ENCODE peak calls at places on chromosomes 11 and 22, in six cellular contexts. Q is BE2C, F is coronary artery, M is colonic mucosa, Y is fibroblast of lung, D is choroid plexus epithelial cell. Z is an unnamed sample.

GRCh38 chr11:4433852-4434251 is 15.2 kb upstream of the OR52K2 start:
- DNase-seq in M (no peak), Y (no peak), F (no peak), D (no peak), Q (no peak), Z (no peak)

GRCh38 chr11:130180896-130181294 is 21.3 kb downstream of the ST14 start:
- DNase-seq in Y (no peak), Q (no peak), M (no peak), D (no peak), F (no peak), Z (no peak)

GRCh38 chr11:2530855-2531200 is 86.0 kb downstream of the KCNQ1 start:
- DNase-seq in F (no peak), M (no peak), Y (no peak), D (no peak), Q (no peak), Z (no peak)

GRCh38 chr11:95378789-95379188 is 147.8 kb upstream of the SESN3 start:
- DNase-seq in M (no peak), D (no peak), F (no peak), Q (no peak), Y (no peak), Z (no peak)

GRCh38 chr11:22869325-22869724 is 9.1 kb upstream of the CCDC179 start:
- DNase-seq in F (no peak), M (no peak), Y (no peak), Q (no peak), D (no peak), Z (no peak)

GRCh38 chr11:1103401-1104360 is 29.0 kb downstream of the MUC2 start:
- DNase-seq in F (no peak), Y (no peak), Q (no peak), D (no peak), M (no peak), Z (no peak)

GRCh38 chr22:29559030-29559429 is 5.5 kb upstream of the THOC5 start:
- DNase-seq in M (no peak), Q (no peak), D (no peak), F (no peak), Y (no peak), Z (no peak)

GRCh38 chr11:73592640-73593039 is 5.3 kb downstream of the FAM168A start:
- DNase-seq in D (no peak), F (no peak), Y (no peak), M (no peak), Q (no peak), Z (no peak)

GRCh38 chr11:128453444-128454336 is 133.7 kb downstream of the ETS1 start:
- DNase-seq in M (peak), Q (no peak), F (no peak), D (peak), Y (peak), Z (peak)

GRCh38 chr22:20956258-20957117 is 10.6 kb upstream of the AIFM3 start:
- DNase-seq in F (no peak), Q (no peak), D (no peak), M (peak), Y (peak), Z (peak)

GRCh38 chr11:17473071-17473744 is 3.4 kb downstream of the ABCC8 start:
- DNase-seq in F (no peak), D (peak), M (no peak), Q (peak), Y (no peak), Z (no peak)

GRCh38 chr11:82936261-82936660 is 34.7 kb downstream of the DDIAS start:
- DNase-seq in Y (peak), D (peak), Q (no peak), F (no peak), M (no peak), Z (peak)

GRCh38 chr11:13216019-13217006 is 61.3 kb upstream of the BMAL1 start:
- DNase-seq in Q (no peak), F (no peak), M (no peak), D (peak), Y (peak), Z (peak)

GRCh38 chr22:27247691-27248434 is 553.7 kb downstream of the MN1 start:
- DNase-seq in Y (peak), D (peak), Q (no peak), F (peak), M (no peak), Z (no peak)

GRCh38 chr11:118885319-118885718 is 1.6 kb downstream of the CXCR5 start:
- DNase-seq in F (no peak), Y (no peak), D (no peak), M (no peak), Q (no peak), Z (no peak)

GRCh38 chr11:109644158-109644557 is 222.2 kb downstream of the C11orf87 start:
- DNase-seq in F (no peak), Y (peak), Q (peak), M (no peak), D (peak), Z (peak)

GRCh38 chr11:73493838-73494598 is 103.9 kb downstream of the FAM168A start:
- DNase-seq in F (no peak), Y (peak), M (no peak), D (peak), Q (no peak), Z (peak)

GRCh38 chr11:102309621-102310541 is 7.4 kb upstream of the BIRC3 start:
- DNase-seq in F (no peak), Q (no peak), M (no peak), Y (no peak), D (no peak), Z (no peak)

GRCh38 chr11:36240178-36240577 is 49.0 kb downstream of the COMMD9 start:
- DNase-seq in Q (no peak), D (no peak), Y (peak), F (no peak), M (no peak), Z (no peak)

GRCh38 chr11:6263664-6264063 is 4.0 kb downstream of the CCKBR start:
- DNase-seq in D (no peak), Y (no peak), M (no peak), Q (no peak), F (no peak), Z (no peak)

GRCh38 chr11:102279641-102280170 is 37.6 kb upstream of the BIRC3 start:
- DNase-seq in M (peak), Y (peak), D (peak), F (no peak), Q (no peak), Z (peak)

GRCh38 chr22:49752598-49753091 is 75.0 kb downstream of the BRD1 start:
- DNase-seq in M (no peak), Q (no peak), F (peak), D (no peak), Y (no peak), Z (no peak)

GRCh38 chr11:117831661-117832415 is 7.3 kb upstream of the FXYD2 start:
- DNase-seq in F (peak), D (no peak), Y (no peak), M (no peak), Q (no peak), Z (no peak)

GRCh38 chr22:35307372-35307771 is 7.7 kb downstream of the TOM1 start:
- DNase-seq in Y (no peak), Q (no peak), M (no peak), D (no peak), F (no peak), Z (no peak)

DNA sequence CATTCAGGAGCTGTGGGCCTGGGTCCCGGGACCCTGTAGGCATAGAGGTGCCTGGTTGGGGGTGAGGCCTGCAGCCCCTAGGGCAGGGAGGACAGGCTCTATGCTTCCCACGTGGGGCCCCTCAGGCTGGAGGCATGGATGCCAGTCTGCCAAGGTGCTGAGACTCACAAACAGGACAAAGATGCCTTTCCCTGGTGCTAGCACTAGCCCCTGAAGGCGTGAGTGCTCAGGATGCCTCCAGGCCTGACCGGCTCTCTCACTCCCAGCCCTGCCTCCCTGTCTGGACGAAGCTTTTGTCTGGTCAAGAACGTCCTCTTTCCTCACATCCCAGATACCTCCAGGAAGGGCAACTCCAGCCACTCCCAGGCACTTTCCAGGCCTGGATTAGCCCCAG is 2.1 kb downstream of the CDC42BPG start:
- DNase-seq in F (no peak), Q (no peak), Y (no peak), M (no peak), D (no peak), Z (no peak)
- H3K4me3 ChIP-seq in F (no peak), Q (no peak), Y (no peak), M (no peak), D (no peak), Z (no peak)

GRCh38 chr11:46345131-46345597 is 2.1 kb upstream of the DGKZ start:
- DNase-seq in Q (no peak), M (no peak), D (no peak), Y (no peak), F (no peak), Z (no peak)
- TF ChIP-seq CTCF in Q (no peak), M (no peak), D (peak), Y (no peak), F (no peak), Z (no peak)

GRCh38 chr11:8814209-8814922 is 96.6 kb upstream of the AKIP1 start:
- DNase-seq in M (peak), D (no peak), F (no peak), Q (no peak), Y (peak), Z (peak)
- H3K4me3 ChIP-seq in M (no peak), D (no peak), F (no peak), Q (no peak), Y (no peak), Z (no peak)

GRCh38 chr11:64360403-64360980 is 1.5 kb downstream of the RPS6KA4 start:
- DNase-seq in F (no peak), D (no peak), Y (no peak), Q (no peak), M (no peak), Z (no peak)

GRCh38 chr11:64361659-64362058 is 2.7 kb downstream of the RPS6KA4 start:
- DNase-seq in Q (no peak), M (no peak), F (peak), Y (no peak), D (no peak), Z (no peak)

GRCh38 chr11:64358907-64359711 is at the start of gene RPS6KA4:
- DNase-seq in D (peak), Y (peak), F (peak), M (peak), Q (peak), Z (peak)

GRCh38 chr11:64358536-64358906 is 441 bp upstream of the RPS6KA4 start:
- DNase-seq in F (no peak), D (no peak), M (no peak), Y (no peak), Q (no peak), Z (no peak)

GRCh38 chr11:64359712-64360402 is 895 bp downstream of the RPS6KA4 start:
- DNase-seq in F (no peak), M (no peak), Q (no peak), D (no peak), Y (no peak), Z (no peak)
- TF ChIP-seq CTCF in F (no peak), M (no peak), Q (no peak), D (no peak), Y (no peak), Z (no peak)

GRCh38 chr11:75583710-75584658 is 21.9 kb downstream of the SERPINH1 start:
- DNase-seq in D (peak), F (peak), Q (peak), Y (peak), M (peak), Z (peak)
- H3K4me3 ChIP-seq in D (peak), F (peak), Q (peak), Y (peak), M (peak), Z (peak)

GRCh38 chr11:114889464-114890065 is 211.2 kb downstream of the NXPE2 start:
- DNase-seq in Q (no peak), F (no peak), D (no peak), M (no peak), Y (no peak), Z (no peak)

GRCh38 chr11:114893329-114893728 is 215.0 kb downstream of the NXPE2 start:
- DNase-seq in D (no peak), F (no peak), Y (no peak), M (no peak), Q (no peak), Z (no peak)

GRCh38 chr11:114891911-114892310 is 213.6 kb downstream of the NXPE2 start:
- DNase-seq in Y (no peak), Q (no peak), F (no peak), M (no peak), D (no peak), Z (no peak)

GRCh38 chr11:114890076-114890475 is 211.7 kb downstream of the NXPE2 start:
- DNase-seq in F (no peak), D (no peak), M (no peak), Q (no peak), Y (no peak), Z (no peak)

GRCh38 chr11:114892381-114893197 is 214.3 kb downstream of the NXPE2 start:
- DNase-seq in Q (peak), D (no peak), F (no peak), M (peak), Y (no peak), Z (no peak)
- TF ChIP-seq CTCF in Q (peak), D (peak), F (no peak), M (peak), Y (no peak), Z (peak)

GRCh38 chr11:75474878-75475766 is 42.1 kb upstream of the KLHL35 start:
- DNase-seq in Q (peak), M (peak), Y (peak), D (peak), F (no peak), Z (peak)
- H3K4me3 ChIP-seq in Q (no peak), M (no peak), Y (no peak), D (peak), F (peak), Z (no peak)

GRCh38 chr11:70381350-70381749 is 17.0 kb upstream of the CTTN start:
- DNase-seq in Y (no peak), Q (no peak), F (no peak), M (no peak), D (no peak), Z (no peak)

GRCh38 chr11:70376621-70377020 is 21.7 kb upstream of the CTTN start:
- DNase-seq in F (no peak), M (no peak), D (no peak), Q (no peak), Y (no peak), Z (no peak)

GRCh38 chr11:70381872-70382842 is 16.2 kb upstream of the CTTN start:
- DNase-seq in Y (peak), Q (no peak), M (no peak), D (peak), F (no peak), Z (peak)

GRCh38 chr11:70377645-70378044 is 20.7 kb upstream of the CTTN start:
- DNase-seq in M (no peak), Y (no peak), Q (no peak), F (no peak), D (no peak), Z (no peak)

DNA sequence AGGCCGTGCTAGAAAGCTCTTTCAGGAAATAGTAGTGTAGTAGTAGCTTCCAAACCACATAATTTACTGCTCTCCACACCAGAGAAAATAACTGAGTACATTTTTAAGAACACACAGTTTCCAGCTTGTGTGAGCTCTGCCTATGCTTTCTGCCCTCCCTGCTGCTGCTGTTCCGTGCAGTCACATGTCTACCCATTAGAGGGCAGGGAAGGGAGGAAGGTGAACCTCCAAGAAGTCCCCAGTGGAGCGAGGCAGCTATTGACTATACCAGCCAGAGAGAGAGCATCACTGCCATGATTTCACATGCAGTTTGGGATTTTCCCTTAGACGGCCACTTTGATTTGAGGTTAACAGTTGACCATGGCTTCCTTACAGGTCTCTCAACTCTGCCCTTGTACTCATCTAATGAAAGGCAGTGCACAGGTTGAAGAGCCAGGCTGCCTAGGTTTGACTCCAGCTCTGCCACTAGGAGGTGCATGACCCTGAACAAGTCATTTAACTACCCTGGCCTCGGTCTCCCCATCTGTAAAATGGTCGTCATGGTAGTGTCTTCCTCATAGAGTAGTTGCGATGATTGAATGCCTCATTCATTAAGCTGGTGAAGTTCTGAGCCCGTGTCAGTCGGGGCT is 19.7 kb upstream of the CTTN start:
- DNase-seq in Q (no peak), M (no peak), F (no peak), Y (no peak), D (no peak), Z (no peak)
- TF ChIP-seq CTCF in Q (peak), M (no peak), F (no peak), Y (peak), D (peak), Z (no peak)

GRCh38 chr11:76800466-76801200 is 17.5 kb downstream of the TSKU start:
- DNase-seq in F (peak), Y (no peak), Q (no peak), M (peak), D (no peak), Z (no peak)

GRCh38 chr11:76797341-76798201 is 14.4 kb downstream of the TSKU start:
- DNase-seq in F (peak), Y (no peak), D (no peak), M (peak), Q (no peak), Z (no peak)

GRCh38 chr11:76799061-76799804 is 16.1 kb downstream of the TSKU start:
- DNase-seq in Y (peak), Q (peak), D (peak), F (peak), M (peak), Z (peak)

GRCh38 chr11:76798202-76798581 is 15.0 kb downstream of the TSKU start:
- DNase-seq in D (no peak), Y (no peak), F (peak), Q (no peak), M (peak), Z (no peak)

GRCh38 chr11:76798656-76799055 is 15.5 kb downstream of the TSKU start:
- DNase-seq in F (no peak), Q (no peak), D (no peak), Y (no peak), M (no peak), Z (no peak)
- H3K4me3 ChIP-seq in F (peak), Q (peak), D (no peak), Y (no peak), M (no peak), Z (no peak)

Z was measured in astrocyte of the spinal cord.